ENCODE peak calls at places on chromosomes 2 and 18, in eight cellular contexts. M is pancreas, Z is colonic mucosa, Y is heart right ventricle, G is tibial nerve, L is fibroblast of lung, B is A549, V is kidney. S is an unnamed sample.

GRCh38 chr2:142008135-142008744 is 122.6 kb downstream of the LRP1B start:
- DNase-seq in Z (no peak), Y (no peak), V (no peak), M (no peak), L (peak; percentile 31), G (no peak), B (no peak), S (no peak)

GRCh38 chr18:48023334-48024008 is 93.0 kb upstream of the SMAD2 start:
- DNase-seq in M (no peak), L (peak; percentile 84), Z (peak; percentile 62), B (peak; percentile 76), V (peak; percentile 75), Y (peak; percentile 57), G (no peak), S (peak; percentile 74)

GRCh38 chr2:98649135-98649991 is 41.0 kb downstream of the UNC50 start:
- DNase-seq in L (peak; percentile 57), B (peak; percentile 76), M (peak; percentile 90), Y (peak; percentile 85), G (peak; percentile 78), Z (peak; percentile 89), V (peak; percentile 75), S (peak; percentile 86)

GRCh38 chr2:73080321-73081131 is 9.0 kb upstream of the SFXN5 start:
- DNase-seq in Z (no peak), Y (no peak), M (no peak), B (no peak), G (no peak), L (no peak), V (peak; percentile 71), S (peak; percentile 16)

GRCh38 chr2:198657520-198658121 is 800.1 kb downstream of the SATB2 start:
- DNase-seq in Z (peak; percentile 56), M (no peak), G (no peak), B (peak; percentile 36), L (peak; percentile 41), V (no peak), Y (no peak), S (peak; percentile 12)

GRCh38 chr18:26977791-26978190 is 112.3 kb upstream of the AQP4 start:
- DNase-seq in Z (no peak), G (no peak), M (no peak), B (no peak), Y (no peak), L (no peak), V (no peak), S (no peak)

GRCh38 chr18:68489018-68489792 is 225.7 kb downstream of the TMX3 start:
- DNase-seq in G (no peak), M (no peak), B (no peak), Z (no peak), V (no peak), L (no peak), Y (no peak), S (no peak)

GRCh38 chr18:23487738-23488625 is 15.3 kb upstream of the RMC1 start:
- DNase-seq in L (peak; percentile 32), Z (peak; percentile 32), G (no peak), Y (no peak), M (no peak), B (no peak), V (no peak), S (no peak)

GRCh38 chr2:223853425-223853837 is 16.0 kb upstream of the AP1S3 start:
- DNase-seq in G (no peak), M (no peak), B (no peak), Y (no peak), Z (no peak), L (peak; percentile 18), V (no peak), S (no peak)

GRCh38 chr2:79547568-79547967 is 34.7 kb downstream of the CTNNA2 start:
- DNase-seq in L (no peak), Y (no peak), Z (no peak), B (no peak), V (no peak), M (no peak), G (no peak), S (no peak)

GRCh38 chr18:50297621-50298442 is 10.3 kb upstream of the CXXC1 start:
- DNase-seq in M (peak; percentile 80), Z (peak; percentile 77), G (peak; percentile 56), V (peak; percentile 93), B (peak; percentile 24), Y (peak; percentile 83), L (peak; percentile 73), S (peak; percentile 19)

GRCh38 chr2:23695214-23696162 is 231.4 kb downstream of the ATAD2B start:
- DNase-seq in L (no peak), B (no peak), Y (no peak), M (no peak), Z (no peak), V (no peak), G (peak; percentile 11), S (no peak)

GRCh38 chr2:216315817-216316603 is 56.3 kb downstream of the MARCHF4 start:
- DNase-seq in Y (no peak), B (peak; percentile 83), V (no peak), G (no peak), L (peak; percentile 78), Z (no peak), M (no peak), S (peak; percentile 21)

GRCh38 chr18:12857215-12857924 is 26.7 kb downstream of the PTPN2 start:
- DNase-seq in B (no peak), Y (no peak), V (no peak), G (no peak), M (no peak), L (no peak), Z (no peak), S (no peak)

GRCh38 chr18:45871655-45872054 is 46.2 kb downstream of the SIGLEC15 start:
- DNase-seq in M (no peak), Z (no peak), G (no peak), L (no peak), Y (no peak), V (no peak), B (no peak), S (peak; percentile 12)

GRCh38 chr2:234267534-234267933 is 217.0 kb downstream of the SPP2 start:
- DNase-seq in M (no peak), G (no peak), L (no peak), V (no peak), Y (no peak), B (no peak), Z (no peak), S (no peak)

GRCh38 chr2:129055242-129055641 is 736.6 kb upstream of the HS6ST1 start:
- DNase-seq in Y (no peak), V (no peak), Z (no peak), M (no peak), L (no peak), B (no peak), G (no peak), S (no peak)

GRCh38 chr2:149490296-149490695 is 97.3 kb downstream of the MMADHC start:
- DNase-seq in V (no peak), B (no peak), G (no peak), M (no peak), L (peak; percentile 42), Z (no peak), Y (no peak), S (peak; percentile 54)

GRCh38 chr2:239532859-239533258 is 132.0 kb upstream of the HDAC4 start:
- DNase-seq in Z (no peak), L (no peak), Y (no peak), M (no peak), B (no peak), V (no peak), G (no peak), S (no peak)

GRCh38 chr2:99066602-99067001 is 74.9 kb upstream of the C2orf15 start:
- DNase-seq in G (no peak), L (peak; percentile 51), Z (peak; percentile 35), V (no peak), M (peak; percentile 14), B (peak; percentile 59), Y (no peak), S (peak; percentile 73)

GRCh38 chr2:168211664-168212163 is 35.7 kb downstream of the STK39 start:
- DNase-seq in Z (no peak), G (no peak), Y (no peak), V (no peak), B (no peak), M (no peak), L (peak; percentile 47), S (no peak)

GRCh38 chr2:70553584-70554337 is at the start of gene TGFA:
- DNase-seq in Z (peak; percentile 86), L (peak; percentile 34), Y (peak; percentile 41), M (peak; percentile 90), V (peak; percentile 95), G (peak; percentile 15), B (peak; percentile 82), S (peak; percentile 45)

GRCh38 chr2:144515425-144515693 is 4.6 kb downstream of the ZEB2 start:
- DNase-seq in G (no peak), L (no peak), Y (no peak), B (no peak), Z (no peak), M (no peak), V (no peak), S (no peak)
- H3K4me1 ChIP-seq in G (peaks cover 11% of the 10 kb centered on the region), L (peaks cover 16% of the 10 kb centered on the region), Y (peaks cover 16% of the 10 kb centered on the region), B (peaks cover 33% of the 10 kb centered on the region), Z (no peaks in the 10 kb centered on the region), M (no peaks in the 10 kb centered on the region), V (peaks cover 23% of the 10 kb centered on the region), S (peaks cover 48% of the 10 kb centered on the region)

DNA sequence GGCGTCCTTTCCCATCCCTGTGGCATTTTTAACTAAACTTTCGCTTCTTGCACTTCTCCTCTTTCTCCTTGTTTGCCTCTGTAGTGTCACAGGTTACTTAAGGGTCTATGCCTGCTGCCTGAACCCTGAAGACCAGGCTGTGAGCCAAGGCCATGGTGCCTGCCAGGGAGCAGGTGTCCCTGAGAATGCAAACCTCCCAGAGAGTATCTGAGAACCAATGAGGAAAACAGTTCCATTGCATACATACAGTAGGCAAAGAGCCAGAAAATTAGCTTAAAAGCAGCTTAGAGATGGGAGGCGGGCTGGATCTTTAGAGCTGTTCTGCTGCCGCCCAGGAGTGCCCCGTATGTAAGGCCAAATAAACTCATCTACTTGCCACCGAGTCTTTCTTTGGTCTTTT is 327.9 kb downstream of the CLIP4 start:
- DNase-seq in V (no peak), B (no peak), G (no peak), Z (no peak), Y (no peak), L (no peak), M (peak; percentile 25), S (no peak)
- H3K27ac ChIP-seq in V (no peak overlapping the region), B (no peak overlapping the region), G (no peak overlapping the region), Z (no peak overlapping the region), Y (no peak overlapping the region), L (no peak overlapping the region), M (no peak overlapping the region), S (peak overlapping the region; percentile 72)

DNA sequence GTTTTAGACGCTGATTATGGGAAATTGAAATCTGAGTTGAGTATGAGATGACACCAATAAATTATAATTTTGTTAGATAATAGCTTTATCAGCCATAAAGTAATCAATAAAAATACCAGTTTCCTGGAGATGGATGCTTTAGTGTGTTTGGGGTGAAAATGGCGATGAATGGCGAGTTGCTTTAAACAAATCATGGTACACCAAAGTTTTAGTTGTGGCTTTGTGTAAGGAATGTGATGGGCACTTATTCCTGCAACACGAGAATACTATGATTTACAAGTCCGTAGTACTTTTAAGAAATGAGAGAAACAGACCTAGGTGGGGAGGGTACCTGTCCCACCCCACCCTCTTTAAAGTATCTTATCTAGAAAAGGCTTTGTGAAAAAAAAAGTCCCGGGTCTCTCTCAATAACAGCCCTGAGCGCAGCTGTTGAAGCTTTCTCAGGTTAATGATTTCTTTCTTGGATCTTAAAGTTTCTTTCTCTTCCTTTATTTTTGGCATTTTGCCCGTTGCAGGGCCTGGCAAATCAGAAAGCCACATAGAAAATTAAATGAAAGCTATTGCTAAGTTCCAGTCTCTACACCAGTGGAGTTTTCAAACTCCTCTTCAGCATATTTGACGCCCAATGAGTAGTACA is 1.5 kb upstream of the RRM2 start:
- DNase-seq in B (peak; percentile 79), G (no peak), V (no peak), L (peak; percentile 25), Z (peak; percentile 55), M (peak; percentile 27), Y (no peak), S (peak; percentile 39)
- H3K4me1 ChIP-seq in B (peaks cover 30% of the 10 kb centered on the region), G (peaks cover 24% of the 10 kb centered on the region), V (peaks cover 4% of the 10 kb centered on the region), L (peaks cover 12% of the 10 kb centered on the region), Z (peaks cover 29% of the 10 kb centered on the region), M (peaks cover 10% of the 10 kb centered on the region), Y (peaks cover 26% of the 10 kb centered on the region), S (no peaks in the 10 kb centered on the region)

GRCh38 chr18:35441857-35442595 is 55.7 kb downstream of the INO80C start:
- DNase-seq in B (no peak), Z (no peak), M (no peak), L (peak; percentile 26), Y (no peak), V (no peak), G (no peak), S (no peak)
- H3K27ac ChIP-seq in B (peak overlapping the region; percentile 30), Z (no peak overlapping the region), M (no peak overlapping the region), L (no peak overlapping the region), Y (no peak overlapping the region), V (no peak overlapping the region), G (no peak overlapping the region), S (no peak overlapping the region)

S was measured in cardiac muscle cell.